ENCODE peak calls at places on chromosomes 5 and 9, in eight cellular contexts. Y is cardiac muscle cell; I is Peyer's patch; S is activated naive CD4-positive, alpha-beta T cell; W is GM03348; T is stimulated activated CD4-positive, alpha-beta T cell treated with anti-CD3 and anti-CD28 coated beads, Interleukin-2, amount 100 ng/mL, for 24 hours; D is transverse colon; N is NCI-H460. V is an unnamed sample.

GRCh38 chr5:130102995-130103394 is 198.7 kb downstream of the CHSY3 start:
- DNase-seq in Y (no peak), I (no peak), S (no peak), W (no peak), T (no peak), D (no peak), N (no peak), V (no peak)

GRCh38 chr9:15286288-15286834 is 20.7 kb downstream of the TTC39B start:
- DNase-seq in Y (no peak), I (no peak), S (no peak), W (no peak), T (no peak), D (no peak), N (no peak), V (no peak)

GRCh38 chr5:54360925-54361662 is 50.7 kb upstream of the ARL15 start:
- DNase-seq in Y (peak), I (no peak), S (no peak), W (no peak), T (no peak), D (no peak), N (no peak), V (no peak)

GRCh38 chr5:69368458-69369368 is 607 bp downstream of the AK6 start:
- DNase-seq in Y (peak), I (no peak), S (no peak), W (no peak), T (peak), D (no peak), N (no peak), V (peak)

GRCh38 chr5:14364576-14365472 is 216.8 kb upstream of the OTULINL start:
- DNase-seq in Y (no peak), I (peak), S (no peak), W (no peak), T (no peak), D (no peak), N (peak), V (no peak)

GRCh38 chr9:131382850-131383729 is 10.8 kb upstream of the PRRC2B start:
- DNase-seq in Y (peak), I (peak), S (no peak), W (peak), T (no peak), D (no peak), N (peak), V (peak)

GRCh38 chr9:14692536-14692917 is 705 bp downstream of the ZDHHC21 start:
- DNase-seq in Y (no peak), I (no peak), S (no peak), W (no peak), T (no peak), D (no peak), N (no peak), V (peak)

GRCh38 chr9:122356627-122357026 is 14.2 kb upstream of the PTGS1 start:
- DNase-seq in Y (no peak), I (no peak), S (no peak), W (no peak), T (no peak), D (no peak), N (no peak), V (no peak)

GRCh38 chr5:4295663-4296339 is 700.2 kb downstream of the IRX1 start:
- DNase-seq in Y (no peak), I (no peak), S (no peak), W (no peak), T (no peak), D (no peak), N (no peak), V (peak)

GRCh38 chr9:95075700-95076099 is 241.8 kb downstream of the FANCC start:
- DNase-seq in Y (no peak), I (no peak), S (no peak), W (no peak), T (no peak), D (no peak), N (no peak), V (no peak)

GRCh38 chr5:77768978-77769377 is 7.2 kb downstream of the TBCA start:
- DNase-seq in Y (no peak), I (no peak), S (no peak), W (no peak), T (no peak), D (no peak), N (no peak), V (no peak)

GRCh38 chr9:89550516-89550915 is 52.6 kb upstream of the SEMA4D start:
- DNase-seq in Y (no peak), I (no peak), S (no peak), W (no peak), T (no peak), D (no peak), N (no peak), V (no peak)

GRCh38 chr9:73151653-73152382 is at the start of gene ANXA1:
- DNase-seq in Y (peak), I (no peak), S (no peak), W (peak), T (no peak), D (no peak), N (peak), V (peak)

GRCh38 chr5:90020575-90021535 is 388.7 kb downstream of the CETN3 start:
- DNase-seq in Y (peak), I (no peak), S (no peak), W (peak), T (no peak), D (no peak), N (peak), V (no peak)

GRCh38 chr5:28766565-28767158 is 1728.3 kb upstream of the CDH9 start:
- DNase-seq in Y (peak), I (no peak), S (no peak), W (peak), T (no peak), D (no peak), N (peak), V (peak)

GRCh38 chr9:126292736-126293521 is 33.7 kb upstream of the MVB12B start:
- DNase-seq in Y (no peak), I (no peak), S (no peak), W (no peak), T (no peak), D (no peak), N (no peak), V (no peak)

GRCh38 chr5:111680737-111681413 is 76.1 kb downstream of the NREP start:
- DNase-seq in Y (peak), I (peak), S (no peak), W (peak), T (no peak), D (peak), N (peak), V (peak)

GRCh38 chr5:160556886-160557285 is 135.2 kb downstream of the PTTG1 start:
- DNase-seq in Y (no peak), I (no peak), S (no peak), W (no peak), T (no peak), D (no peak), N (no peak), V (no peak)

GRCh38 chr5:180718810-180719453 is 20.9 kb downstream of the OR2Y1 start:
- DNase-seq in Y (peak), I (no peak), S (peak), W (peak), T (peak), D (peak), N (peak), V (peak)

GRCh38 chr5:124504081-124504916 is 242.1 kb downstream of the ZNF608 start:
- DNase-seq in Y (peak), I (no peak), S (no peak), W (no peak), T (no peak), D (no peak), N (no peak), V (no peak)

GRCh38 chr5:142360051-142360498 is 35.3 kb upstream of the SPRY4 start:
- DNase-seq in Y (no peak), I (peak), S (no peak), W (no peak), T (no peak), D (no peak), N (no peak), V (peak)